ENCODE peak calls at places on chromosomes 16 and 17, in eight cellular contexts. I is osteoblast, U is pancreas, G is GM12878, O is fibroblast of the aortic adventitia, H is body of pancreas, S is AG10803, Y is breast epithelium. L is an unnamed sample.

GRCh38 chr17:70169707-70170597 is 620 bp downstream of the KCNJ2 start:
- DNase-seq in S (peak; percentile 60), I (no peak), U (no peak), H (peak; percentile 29), Y (no peak), G (no peak), O (peak; percentile 60), L (no peak)

GRCh38 chr17:66351053-66351452 is 48.6 kb downstream of the PRKCA start:
- DNase-seq in I (no peak), O (no peak), S (no peak), G (no peak), H (peak; percentile 69), Y (no peak), U (peak; percentile 30), L (no peak)

GRCh38 chr16:57266531-57267268 is 17.8 kb downstream of the PLLP start:
- DNase-seq in S (no peak), U (peak; percentile 47), G (no peak), I (peak; percentile 59), Y (no peak), O (no peak), H (peak; percentile 75), L (no peak)

GRCh38 chr17:53058031-53058430 is 764.7 kb upstream of the KIF2B start:
- DNase-seq in I (no peak), G (no peak), Y (no peak), O (no peak), U (no peak), H (no peak), S (no peak), L (no peak)

GRCh38 chr16:20884240-20884556 is 16.0 kb downstream of the DCUN1D3 start:
- DNase-seq in H (no peak), Y (no peak), O (peak; percentile 70), S (peak; percentile 68), U (no peak), G (no peak), I (peak; percentile 15), L (peak; percentile 87)

GRCh38 chr16:1223355-1224214 is 1.5 kb downstream of the TPSG1 start:
- DNase-seq in O (no peak), S (no peak), U (no peak), G (no peak), H (no peak), I (no peak), Y (no peak), L (no peak)

GRCh38 chr16:24986512-24987303 is 28.5 kb downstream of the ARHGAP17 start:
- DNase-seq in G (no peak), U (no peak), I (no peak), Y (no peak), H (peak; percentile 44), O (peak; percentile 98), S (peak; percentile 86), L (peak; percentile 62)

GRCh38 chr16:8648867-8649266 is 25.6 kb upstream of the ABAT start:
- DNase-seq in G (no peak), Y (no peak), I (no peak), U (no peak), H (no peak), O (no peak), S (no peak), L (no peak)

GRCh38 chr17:69323806-69324205 is 3.1 kb downstream of the ABCA5 start:
- DNase-seq in G (no peak), S (no peak), Y (no peak), I (no peak), H (no peak), U (no peak), O (no peak), L (no peak)

GRCh38 chr17:21452377-21453143 is 76.4 kb downstream of the KCNJ12 start:
- DNase-seq in S (peak; percentile 71), H (peak; percentile 78), Y (no peak), I (peak; percentile 78), O (peak; percentile 79), U (peak; percentile 58), G (no peak), L (peak; percentile 70)

GRCh38 chr17:18256776-18257175 is 1.8 kb downstream of the FLII start:
- DNase-seq in H (no peak), I (no peak), U (no peak), S (no peak), Y (no peak), O (no peak), G (no peak), L (no peak)

GRCh38 chr17:38687291-38687690 is 12.5 kb upstream of the EPOP start:
- DNase-seq in Y (no peak), H (no peak), U (no peak), S (peak; percentile 19), O (peak; percentile 47), I (peak; percentile 87), G (no peak), L (peak; percentile 85)

GRCh38 chr17:27530791-27531391 is 74.6 kb downstream of the KSR1 start:
- DNase-seq in G (no peak), U (no peak), H (peak; percentile 59), Y (no peak), O (no peak), I (no peak), S (peak; percentile 39), L (no peak)

GRCh38 chr17:80477647-80478478 is 1.5 kb upstream of the NPTX1 start:
- DNase-seq in H (no peak), Y (no peak), G (no peak), S (peak; percentile 32), U (no peak), I (peak; percentile 98), O (peak; percentile 36), L (peak; percentile 48)

GRCh38 chr16:28166394-28167208 is 45.2 kb downstream of the XPO6 start:
- DNase-seq in S (no peak), G (no peak), U (no peak), Y (no peak), H (no peak), I (no peak), O (no peak), L (peak; percentile 56)

GRCh38 chr17:46044286-46044928 is 45.4 kb downstream of the STH start:
- DNase-seq in O (peak; percentile 92), U (peak; percentile 86), Y (no peak), H (peak; percentile 92), S (peak; percentile 92), I (peak; percentile 62), G (no peak), L (peak; percentile 81)

DNA sequence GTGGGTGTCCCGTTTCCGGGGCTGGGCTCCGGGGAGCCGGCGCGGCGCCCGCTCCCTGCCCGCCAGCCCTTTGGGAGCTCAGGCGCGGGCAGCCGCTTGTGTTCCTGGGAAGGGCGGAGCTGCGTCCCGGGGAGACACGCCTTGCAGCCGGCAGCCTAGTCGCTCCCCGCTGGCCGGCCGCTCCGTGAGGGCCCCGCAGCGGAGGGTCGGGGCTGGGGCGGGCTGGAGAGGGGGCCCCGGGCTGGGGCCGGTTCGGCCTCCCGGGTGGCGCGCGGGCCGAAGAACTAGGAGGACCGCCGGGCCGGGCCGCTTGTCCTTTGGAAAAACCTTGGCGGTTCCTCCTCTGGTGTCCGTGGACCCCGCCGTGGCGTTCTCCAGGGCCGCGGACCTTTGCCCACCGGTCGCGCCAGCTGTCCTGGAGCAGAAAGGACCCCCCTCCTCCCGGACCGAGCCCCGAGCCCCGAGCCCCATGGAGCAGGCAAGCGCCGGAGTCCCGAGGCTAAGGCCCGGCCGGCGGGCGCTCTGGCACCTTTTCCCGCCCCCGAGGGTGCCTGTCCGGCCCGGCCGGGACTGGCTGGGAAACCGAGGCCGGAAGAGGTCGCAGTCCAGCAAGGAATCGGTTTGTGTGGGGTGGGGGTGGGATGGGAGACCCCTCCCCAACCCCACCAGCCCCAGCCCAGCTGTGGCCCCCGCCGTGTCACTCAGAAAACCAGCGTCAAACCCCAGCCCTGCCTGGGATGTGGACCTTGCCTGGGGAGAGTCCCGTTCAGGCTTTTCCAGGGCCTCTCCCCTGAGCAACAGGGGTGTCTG is 6.8 kb upstream of the TBC1D3B start:
- DNase-seq in H (peak; percentile 79), I (peak; percentile 97), S (peak; percentile 45), O (peak; percentile 68), Y (peak; percentile 75), G (no peak), U (peak; percentile 58), L (peak; percentile 82)
- H3K4me3 ChIP-seq in H (peak overlapping the region; percentile 28), I (peak overlapping the region; percentile 73), S (peak overlapping the region; percentile 54), O (peak overlapping the region; percentile 71), Y (peak overlapping the region; percentile 63), G (no peak overlapping the region), U (peak overlapping the region; percentile 53), L (peak overlapping the region; percentile 54)

GRCh38 chr17:77919276-77919675 is 39.2 kb upstream of the TNRC6C start:
- DNase-seq in Y (no peak), H (no peak), S (no peak), O (no peak), G (no peak), I (no peak), U (no peak), L (no peak)

GRCh38 chr17:77915594-77916021 is 42.9 kb upstream of the TNRC6C start:
- DNase-seq in G (no peak), U (no peak), S (no peak), H (no peak), I (no peak), Y (peak; percentile 48), O (no peak), L (no peak)

GRCh38 chr17:77916284-77916683 is 42.2 kb upstream of the TNRC6C start:
- DNase-seq in S (no peak), G (no peak), I (no peak), O (no peak), U (no peak), Y (peak; percentile 46), H (no peak), L (no peak)

GRCh38 chr17:77916771-77917481 is 41.6 kb upstream of the TNRC6C start:
- DNase-seq in Y (peak; percentile 34), U (no peak), I (no peak), G (peak; percentile 54), H (peak; percentile 42), S (no peak), O (no peak), L (no peak)

GRCh38 chr17:77914440-77915254 is 43.9 kb upstream of the TNRC6C start:
- DNase-seq in O (no peak), I (no peak), Y (no peak), U (no peak), H (peak; percentile 28), S (no peak), G (no peak), L (no peak)
- TF ChIP-seq CTCF in O (no peak), I (no peak), Y (peak; percentile 30), U (no peak), H (peak; percentile 9), S (no peak), G (no peak), L (no peak)

DNA sequence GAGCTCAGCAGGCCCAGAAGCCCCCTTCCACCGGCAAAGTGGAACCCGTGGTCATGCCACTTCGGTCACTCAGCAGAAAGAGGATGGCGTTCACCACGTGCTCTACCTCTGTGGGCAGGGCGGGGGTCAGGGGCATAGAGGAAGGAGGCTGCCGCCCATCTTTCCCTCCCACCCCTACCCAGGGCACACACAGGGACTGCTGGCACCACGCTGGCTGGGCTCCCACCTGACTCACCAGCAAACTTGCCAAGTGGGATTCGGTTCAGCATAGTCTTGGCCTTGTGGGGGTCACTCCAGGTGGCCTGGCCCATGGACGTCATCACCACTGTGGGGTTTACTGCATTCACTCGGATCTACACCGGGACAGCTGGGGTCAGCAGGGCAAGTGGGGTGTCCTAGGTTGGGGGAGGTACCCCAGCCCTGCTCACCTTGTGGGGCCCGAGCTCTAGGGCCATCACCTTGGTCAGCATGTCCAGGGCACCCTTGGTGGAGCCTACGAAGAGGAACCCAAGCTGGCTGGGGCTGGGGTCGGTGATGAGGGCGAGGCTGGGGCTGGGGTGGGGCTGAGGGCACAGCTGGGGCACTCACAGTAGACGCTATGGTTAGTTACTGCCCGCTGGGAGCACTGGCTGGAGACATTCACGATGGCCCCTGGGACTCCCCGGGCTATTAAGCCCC is 1.4 kb downstream of the DCXR start:
- DNase-seq in S (no peak), O (no peak), H (no peak), I (no peak), Y (no peak), U (no peak), G (no peak), L (no peak)
- H3K4me3 ChIP-seq in S (peak overlapping the region; percentile 73), O (peak overlapping the region; percentile 79), H (peak overlapping the region; percentile 52), I (peak overlapping the region; percentile 83), Y (peak overlapping the region; percentile 63), U (peak overlapping the region; percentile 73), G (peak overlapping the region; percentile 81), L (peak overlapping the region; percentile 69)

GRCh38 chr17:28896884-28897768 is at the start of gene FLOT2:
- DNase-seq in O (peak; percentile 62), U (peak; percentile 60), S (peak; percentile 48), I (peak; percentile 89), Y (no peak), H (peak; percentile 70), G (no peak), L (peak; percentile 32)
- TF ChIP-seq CTCF in O (peak; percentile 53), U (no peak), S (peak; percentile 45), I (no peak), Y (no peak), H (peak; percentile 16), G (peak; percentile 11), L (peak; percentile 34)

L was measured in foreskin fibroblast.